ENCODE peak calls at places on chromosome X, in six cellular contexts. C, G, M, U, N and A are unnamed samples.

GRCh38 chrX:154719132-154719675 is 31.7 kb downstream of the GAB3 start:
- DNase-seq in U (no peak), N (peak), G (no peak), C (no peak), M (no peak), A (no peak)

GRCh38 chrX:70434914-70435586 is 9.6 kb upstream of the DLG3 start:
- DNase-seq in C (no peak), G (no peak), U (no peak), N (no peak), M (no peak), A (peak)

GRCh38 chrX:44474410-44474809 is 68.2 kb downstream of the FUNDC1 start:
- DNase-seq in G (no peak), C (no peak), U (no peak), N (no peak), M (no peak), A (no peak)

GRCh38 chrX:150548684-150549083 is 19.7 kb upstream of the MTM1 start:
- DNase-seq in N (no peak), M (no peak), C (no peak), U (no peak), G (no peak), A (no peak)

GRCh38 chrX:102042706-102043325 is 82.7 kb upstream of the TCEAL2 start:
- DNase-seq in N (no peak), M (peak), G (no peak), C (peak), U (no peak), A (no peak)

GRCh38 chrX:39772057-39772832 is 325.5 kb downstream of the BCOR start:
- DNase-seq in C (peak), M (no peak), U (no peak), N (peak), G (no peak), A (peak)

GRCh38 chrX:94854251-94854650 is 1180.2 kb downstream of the FAM133A start:
- DNase-seq in M (no peak), N (no peak), U (no peak), C (no peak), G (no peak), A (no peak)

GRCh38 chrX:98452456-98452855 is 1568.7 kb downstream of the RPA4 start:
- DNase-seq in C (no peak), G (no peak), N (no peak), M (no peak), U (no peak), A (no peak)

GRCh38 chrX:112367065-112367464 is 284.5 kb upstream of the TRPC5 start:
- DNase-seq in U (no peak), M (no peak), G (no peak), N (no peak), C (no peak), A (no peak)

GRCh38 chrX:54208531-54208930 is 25.5 kb upstream of the FAM120C start:
- DNase-seq in M (no peak), C (no peak), G (no peak), U (no peak), N (no peak), A (no peak)
- TF ChIP-seq POLR2AphosphoS5 in M (no peak), C (no peak), G (no peak), U (no peak), N (no peak), A (no peak)

DNA sequence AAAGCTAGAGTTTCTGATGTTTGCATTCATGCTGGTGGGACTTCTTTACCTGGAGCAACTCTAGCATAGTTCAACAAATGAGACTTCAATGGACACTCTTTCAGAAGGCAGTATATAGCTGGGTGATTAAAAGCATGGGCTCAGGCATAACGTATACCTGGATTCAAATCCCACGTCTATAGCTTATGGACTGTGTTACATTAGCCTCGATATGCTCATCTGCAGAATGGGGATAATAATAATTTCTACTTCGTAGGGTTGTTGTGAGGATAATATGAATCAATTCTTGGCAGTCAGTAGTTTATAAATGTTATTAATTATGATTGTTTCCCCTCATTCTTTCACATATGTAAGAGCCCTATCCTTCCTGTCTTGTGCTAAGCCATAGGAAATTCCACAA is 131.4 kb upstream of the TMEM164 start:
- DNase-seq in C (no peak), U (no peak), M (no peak), N (no peak), G (no peak), A (no peak)
- H3K27ac ChIP-seq in C (no peak), U (no peak), M (no peak), N (no peak), G (no peak), A (no peak)

DNA sequence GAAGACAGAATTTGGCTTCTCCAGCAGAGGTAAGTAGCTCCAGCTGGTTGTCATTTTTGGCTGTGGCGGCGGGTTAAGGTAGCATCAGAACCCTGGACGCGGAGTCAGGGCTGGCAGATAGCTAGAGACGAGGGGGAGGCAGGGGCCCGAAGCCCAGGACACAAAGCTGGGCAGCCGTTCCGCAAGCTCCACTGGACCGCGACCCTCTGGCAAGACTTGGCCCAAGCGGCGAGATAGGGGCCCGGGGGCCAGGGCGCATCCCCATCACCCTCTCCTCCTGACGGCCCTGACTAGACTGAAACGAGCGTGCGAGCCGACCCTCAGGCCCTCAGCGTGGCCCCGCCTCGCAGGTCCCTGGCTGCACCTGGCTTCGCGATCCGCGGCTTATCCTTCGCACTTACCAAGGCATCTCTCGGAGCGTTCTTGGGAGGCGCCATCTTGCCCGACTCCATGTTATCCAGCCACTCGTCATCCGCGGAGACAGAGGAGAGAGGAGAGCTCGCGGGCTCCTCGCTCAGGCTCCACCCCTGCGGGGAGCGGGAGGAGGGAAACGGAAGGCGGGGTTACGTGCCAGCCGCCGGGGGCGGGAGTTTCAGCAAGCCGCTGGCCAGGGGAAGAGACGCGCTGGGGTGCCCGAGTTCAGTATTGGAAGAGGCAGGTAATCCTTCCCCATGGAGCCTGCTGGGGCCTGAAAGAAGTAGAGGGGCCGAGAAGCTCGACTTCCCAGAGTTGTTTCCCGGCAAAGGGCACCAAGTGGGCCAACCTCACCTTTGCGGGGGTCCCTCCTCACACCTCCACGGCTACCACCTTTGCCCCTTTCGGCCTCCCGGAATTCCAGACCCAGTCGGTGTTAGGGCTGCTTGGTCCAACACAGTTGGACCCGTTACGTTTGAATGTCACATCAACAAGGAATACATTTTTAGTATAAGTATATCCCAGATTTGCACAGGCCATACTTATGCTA is at the start of gene TAF9B:
- DNase-seq in G (peak), N (peak), U (peak), M (peak), C (peak), A (peak)
- TF ChIP-seq POLR2A in G (peak), N (peak), U (no peak), M (no peak), C (no peak), A (no peak)

GRCh38 chrX:131830400-131831184 is 192.5 kb upstream of the STK26 start:
- DNase-seq in M (peak), U (peak), C (peak), G (peak), N (peak), A (peak)
- TF ChIP-seq POLR2AphosphoS5 in M (no peak), U (peak), C (no peak), G (no peak), N (no peak), A (no peak)